ENCODE peak calls at places on chromosomes 1 and 21, in six cellular contexts. One of them, this sample, is unnamed.

GRCh38 chr1:243471754-243472725 is 216.2 kb downstream of the SDCCAG8 start:
- ATAC-seq in HCT116: no peak
- ATAC-seq in GM12878: peak; percentile 89
- ATAC-seq in upper lobe of left lung: peak; percentile 58
- ATAC-seq in K562: peak; percentile 15
- ATAC-seq in HepG2: no peak
- ATAC-seq in this sample: no peak

GRCh38 chr21:45827881-45828579 is 153.5 kb upstream of the COL6A1 start:
- ATAC-seq in HepG2: no peak
- ATAC-seq in K562: no peak
- ATAC-seq in GM12878: no peak
- ATAC-seq in upper lobe of left lung: no peak
- ATAC-seq in HCT116: no peak
- ATAC-seq in this sample: no peak

GRCh38 chr1:205961970-205962820 is 18.9 kb upstream of the SLC26A9 start:
- ATAC-seq in K562: no peak
- ATAC-seq in HepG2: no peak
- ATAC-seq in GM12878: no peak
- ATAC-seq in HCT116: no peak
- ATAC-seq in upper lobe of left lung: peak; percentile 46
- ATAC-seq in this sample: no peak

GRCh38 chr1:17671741-17672140 is 83.4 kb upstream of the ACTL8 start:
- ATAC-seq in GM12878: peak; percentile 59
- ATAC-seq in HepG2: no peak
- ATAC-seq in HCT116: no peak
- ATAC-seq in upper lobe of left lung: no peak
- ATAC-seq in K562: peak; percentile 47
- ATAC-seq in this sample: no peak

GRCh38 chr1:156104861-156105546 is 9.5 kb upstream of the LMNA start:
- ATAC-seq in K562: peak; percentile 32
- ATAC-seq in upper lobe of left lung: peak; percentile 54
- ATAC-seq in HepG2: peak; percentile 40
- ATAC-seq in HCT116: no peak
- ATAC-seq in GM12878: no peak
- ATAC-seq in this sample: no peak

GRCh38 chr1:3651939-3652537 is at the start of gene TP73:
- ATAC-seq in upper lobe of left lung: peak; percentile 41
- ATAC-seq in HCT116: peak; percentile 58
- ATAC-seq in GM12878: peak; percentile 31
- ATAC-seq in K562: peak; percentile 58
- ATAC-seq in HepG2: peak; percentile 19
- ATAC-seq in this sample: no peak

GRCh38 chr1:226797151-226797550 is 58.1 kb upstream of the ITPKB start:
- ATAC-seq in HepG2: no peak
- ATAC-seq in GM12878: no peak
- ATAC-seq in upper lobe of left lung: no peak
- ATAC-seq in K562: no peak
- ATAC-seq in HCT116: no peak
- ATAC-seq in this sample: no peak

GRCh38 chr1:69737527-69738176 is 169.9 kb downstream of the LRRC7 start:
- ATAC-seq in upper lobe of left lung: peak; percentile 83
- ATAC-seq in K562: peak; percentile 91
- ATAC-seq in GM12878: peak; percentile 90
- ATAC-seq in HCT116: peak; percentile 81
- ATAC-seq in HepG2: peak; percentile 89
- ATAC-seq in this sample: peak; percentile 25

GRCh38 chr1:157403608-157404007 is 148.7 kb downstream of the FCRL5 start:
- ATAC-seq in upper lobe of left lung: peak; percentile 12
- ATAC-seq in HepG2: no peak
- ATAC-seq in GM12878: peak; percentile 30
- ATAC-seq in HCT116: no peak
- ATAC-seq in K562: peak; percentile 52
- ATAC-seq in this sample: no peak

GRCh38 chr1:84122780-84123382 is 21.2 kb upstream of the PRKACB start:
- ATAC-seq in upper lobe of left lung: peak; percentile 70
- ATAC-seq in K562: peak; percentile 95
- ATAC-seq in HepG2: peak; percentile 81
- ATAC-seq in GM12878: peak; percentile 77
- ATAC-seq in HCT116: peak; percentile 80
- ATAC-seq in this sample: no peak

GRCh38 chr1:245606157-245606725 is 451.5 kb downstream of the KIF26B start:
- ATAC-seq in K562: no peak
- ATAC-seq in HCT116: no peak
- ATAC-seq in upper lobe of left lung: no peak
- ATAC-seq in GM12878: no peak
- ATAC-seq in HepG2: no peak
- ATAC-seq in this sample: no peak

GRCh38 chr1:241902376-241903067 is 54.5 kb downstream of the EXO1 start:
- ATAC-seq in K562: peak; percentile 41
- ATAC-seq in HepG2: no peak
- ATAC-seq in GM12878: no peak
- ATAC-seq in HCT116: no peak
- ATAC-seq in upper lobe of left lung: no peak
- ATAC-seq in this sample: no peak

GRCh38 chr1:183583466-183583865 is 6.8 kb downstream of the NCF2 start:
- ATAC-seq in K562: no peak
- ATAC-seq in upper lobe of left lung: peak; percentile 72
- ATAC-seq in HepG2: no peak
- ATAC-seq in HCT116: no peak
- ATAC-seq in GM12878: no peak
- ATAC-seq in this sample: peak; percentile 59

GRCh38 chr1:66731462-66731861 is 20.8 kb upstream of the DYNLT5 start:
- ATAC-seq in K562: no peak
- ATAC-seq in GM12878: peak; percentile 58
- ATAC-seq in upper lobe of left lung: no peak
- ATAC-seq in HCT116: no peak
- ATAC-seq in HepG2: no peak
- ATAC-seq in this sample: no peak

GRCh38 chr1:7648761-7649384 is 122.2 kb upstream of the VAMP3 start:
- ATAC-seq in upper lobe of left lung: peak; percentile 38
- ATAC-seq in K562: no peak
- ATAC-seq in HepG2: no peak
- ATAC-seq in GM12878: no peak
- ATAC-seq in HCT116: no peak
- ATAC-seq in this sample: peak; percentile 77

GRCh38 chr1:195740862-195741261 is 867.4 kb downstream of the KCNT2 start:
- ATAC-seq in upper lobe of left lung: no peak
- ATAC-seq in HepG2: no peak
- ATAC-seq in HCT116: no peak
- ATAC-seq in K562: no peak
- ATAC-seq in GM12878: no peak
- ATAC-seq in this sample: no peak

GRCh38 chr1:36367798-36368197 is 17.9 kb downstream of the STK40 start:
- ATAC-seq in K562: no peak
- ATAC-seq in GM12878: no peak
- ATAC-seq in HCT116: no peak
- ATAC-seq in upper lobe of left lung: no peak
- ATAC-seq in HepG2: no peak
- ATAC-seq in this sample: no peak

GRCh38 chr1:26094076-26094669 is 17.5 kb upstream of the PDIK1L start:
- ATAC-seq in upper lobe of left lung: no peak
- ATAC-seq in GM12878: no peak
- ATAC-seq in HepG2: no peak
- ATAC-seq in HCT116: no peak
- ATAC-seq in K562: peak; percentile 52
- ATAC-seq in this sample: peak; percentile 13

GRCh38 chr1:203769505-203770343 is 4.7 kb downstream of the LAX1 start:
- ATAC-seq in HCT116: no peak
- ATAC-seq in GM12878: no peak
- ATAC-seq in upper lobe of left lung: peak; percentile 90
- ATAC-seq in K562: peak; percentile 40
- ATAC-seq in HepG2: peak; percentile 89
- ATAC-seq in this sample: peak; percentile 88

GRCh38 chr1:57724535-57724934 is 300.7 kb upstream of the DAB1 start:
- ATAC-seq in GM12878: no peak
- ATAC-seq in upper lobe of left lung: no peak
- ATAC-seq in K562: no peak
- ATAC-seq in HCT116: no peak
- ATAC-seq in HepG2: no peak
- ATAC-seq in this sample: no peak

GRCh38 chr1:116772648-116773045 is 18.4 kb downstream of the CD2 start:
- ATAC-seq in upper lobe of left lung: no peak
- ATAC-seq in GM12878: no peak
- ATAC-seq in HepG2: no peak
- ATAC-seq in K562: no peak
- ATAC-seq in HCT116: no peak
- ATAC-seq in this sample: no peak

GRCh38 chr1:172425339-172425738 is 4.9 kb downstream of the C1orf105 start:
- ATAC-seq in upper lobe of left lung: no peak
- ATAC-seq in HCT116: no peak
- ATAC-seq in HepG2: no peak
- ATAC-seq in K562: peak; percentile 86
- ATAC-seq in GM12878: no peak
- ATAC-seq in this sample: no peak

GRCh38 chr1:243716901-243717300 is 133.1 kb downstream of the AKT3 start:
- ATAC-seq in upper lobe of left lung: no peak
- ATAC-seq in HepG2: no peak
- ATAC-seq in K562: no peak
- ATAC-seq in GM12878: no peak
- ATAC-seq in HCT116: no peak
- ATAC-seq in this sample: no peak

GRCh38 chr1:199182151-199182843 is 543.5 kb downstream of the PTPRC start:
- ATAC-seq in HepG2: no peak
- ATAC-seq in K562: no peak
- ATAC-seq in upper lobe of left lung: no peak
- ATAC-seq in HCT116: no peak
- ATAC-seq in GM12878: peak; percentile 87
- ATAC-seq in this sample: no peak

GRCh38 chr21:33125981-33126380 is 56.0 kb downstream of the OLIG1 start:
- ATAC-seq in K562: no peak
- ATAC-seq in GM12878: no peak
- ATAC-seq in upper lobe of left lung: no peak
- ATAC-seq in HCT116: no peak
- ATAC-seq in HepG2: no peak
- ATAC-seq in this sample: no peak
- TF ChIP-seq POLR2AphosphoS5 in K562: no peak
- TF ChIP-seq POLR2AphosphoS5 in GM12878: no peak
- TF ChIP-seq POLR2AphosphoS5 in upper lobe of left lung: no peak
- TF ChIP-seq POLR2AphosphoS5 in HCT116: no peak
- TF ChIP-seq POLR2AphosphoS5 in HepG2: no peak
- TF ChIP-seq POLR2AphosphoS5 in this sample: no peak

GRCh38 chr1:155064109-155064812 is 721 bp downstream of the EFNA4 start:
- ATAC-seq in upper lobe of left lung: peak; percentile 40
- ATAC-seq in HepG2: peak; percentile 41
- ATAC-seq in K562: peak; percentile 55
- ATAC-seq in GM12878: peak; percentile 31
- ATAC-seq in HCT116: peak; percentile 37
- ATAC-seq in this sample: no peak

GRCh38 chr1:155062702-155063411 is 683 bp upstream of the EFNA4 start:
- ATAC-seq in HCT116: peak; percentile 48
- ATAC-seq in K562: peak; percentile 81
- ATAC-seq in upper lobe of left lung: peak; percentile 78
- ATAC-seq in GM12878: peak; percentile 65
- ATAC-seq in HepG2: peak; percentile 68
- ATAC-seq in this sample: peak; percentile 38

GRCh38 chr1:155062151-155062686 is 1.3 kb upstream of the EFNA4 start:
- ATAC-seq in upper lobe of left lung: no peak
- ATAC-seq in K562: no peak
- ATAC-seq in HepG2: no peak
- ATAC-seq in HCT116: no peak
- ATAC-seq in GM12878: peak; percentile 13
- ATAC-seq in this sample: no peak

GRCh38 chr1:155063550-155064108 is at the start of gene EFNA4:
- ATAC-seq in upper lobe of left lung: peak; percentile 95
- ATAC-seq in HepG2: peak; percentile 84
- ATAC-seq in HCT116: peak; percentile 79
- ATAC-seq in GM12878: peak; percentile 90
- ATAC-seq in K562: peak; percentile 91
- ATAC-seq in this sample: peak; percentile 88

DNA sequence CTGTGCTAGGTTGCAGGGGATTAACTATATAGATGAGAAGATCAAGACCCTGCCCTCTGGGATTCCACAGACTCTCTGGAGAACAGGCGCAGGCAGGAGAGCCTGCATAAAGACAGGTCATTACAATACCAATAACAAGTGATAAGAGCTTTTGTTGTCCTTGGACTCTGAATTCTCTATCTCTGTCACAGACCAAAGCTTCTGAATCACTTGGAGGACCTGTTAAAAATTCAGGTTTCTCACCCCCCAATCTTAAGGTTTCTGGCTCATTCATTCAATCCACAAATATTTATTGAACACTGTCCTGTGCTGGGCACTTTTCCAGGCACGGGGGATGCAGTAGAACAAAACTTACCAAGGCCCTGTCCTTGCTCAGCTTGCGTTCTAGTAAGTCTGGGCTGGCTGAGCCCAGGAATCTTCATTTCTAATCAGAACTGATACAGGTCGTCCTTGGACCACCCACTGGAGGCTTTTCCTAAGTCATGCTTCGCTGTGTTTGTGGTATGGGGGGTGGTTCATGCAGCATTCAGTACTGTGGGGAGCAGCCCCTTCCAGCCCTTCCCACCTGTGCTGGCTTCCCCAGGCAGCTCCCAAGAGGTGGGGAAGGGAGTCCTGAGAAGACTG is 1.4 kb downstream of the EFNA4 start:
- ATAC-seq in K562: no peak
- ATAC-seq in upper lobe of left lung: no peak
- ATAC-seq in HCT116: no peak
- ATAC-seq in GM12878: no peak
- ATAC-seq in HepG2: no peak
- ATAC-seq in this sample: no peak
- H3K4me1 ChIP-seq in K562: peaks cover 66% of the 10 kb centered on the region
- H3K4me1 ChIP-seq in upper lobe of left lung: peaks cover 34% of the 10 kb centered on the region
- H3K4me1 ChIP-seq in HCT116: peaks cover 38% of the 10 kb centered on the region
- H3K4me1 ChIP-seq in GM12878: peaks cover 16% of the 10 kb centered on the region
- H3K4me1 ChIP-seq in HepG2: peaks cover 36% of the 10 kb centered on the region
- H3K4me1 ChIP-seq in this sample: no peaks in the 10 kb centered on the region

GRCh38 chr1:917466-918091 is 6.1 kb upstream of the SAMD11 start:
- ATAC-seq in HCT116: no peak
- ATAC-seq in HepG2: no peak
- ATAC-seq in GM12878: no peak
- ATAC-seq in K562: no peak
- ATAC-seq in upper lobe of left lung: no peak
- ATAC-seq in this sample: no peak
- TF ChIP-seq POLR2A in HCT116: no peak
- TF ChIP-seq POLR2A in HepG2: no peak
- TF ChIP-seq POLR2A in GM12878: no peak
- TF ChIP-seq POLR2A in K562: no peak
- TF ChIP-seq POLR2A in upper lobe of left lung: no peak
- TF ChIP-seq POLR2A in this sample: no peak

GRCh38 chr1:62103880-62104279 is 90.8 kb upstream of the L1TD1 start:
- ATAC-seq in HepG2: no peak
- ATAC-seq in HCT116: no peak
- ATAC-seq in GM12878: no peak
- ATAC-seq in K562: no peak
- ATAC-seq in upper lobe of left lung: no peak
- ATAC-seq in this sample: no peak

GRCh38 chr1:62097464-62097863 is 97.2 kb upstream of the L1TD1 start:
- ATAC-seq in HepG2: no peak
- ATAC-seq in GM12878: no peak
- ATAC-seq in upper lobe of left lung: no peak
- ATAC-seq in K562: no peak
- ATAC-seq in HCT116: no peak
- ATAC-seq in this sample: no peak

DNA sequence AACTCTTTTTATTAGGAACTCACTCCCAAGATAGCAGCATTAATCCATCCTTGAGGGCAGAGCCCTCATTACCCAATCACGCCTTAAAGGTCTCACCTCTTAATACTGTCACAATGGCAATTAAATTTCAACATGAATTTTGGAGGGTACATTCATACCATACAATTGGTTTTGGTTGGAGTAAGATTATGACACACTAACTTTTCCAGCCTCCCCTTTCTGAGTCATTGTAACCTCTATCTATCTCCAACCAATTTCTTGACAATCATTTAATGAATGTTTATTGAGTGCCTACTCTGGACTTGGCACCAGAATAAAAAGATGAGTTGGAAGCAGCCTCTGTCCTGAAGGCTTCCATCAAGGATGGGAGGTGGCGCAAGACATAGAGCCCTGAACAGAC is 94.2 kb upstream of the L1TD1 start:
- ATAC-seq in K562: no peak
- ATAC-seq in HepG2: no peak
- ATAC-seq in HCT116: no peak
- ATAC-seq in GM12878: no peak
- ATAC-seq in upper lobe of left lung: no peak
- ATAC-seq in this sample: no peak
- TF ChIP-seq POLR2AphosphoS5 in K562: no peak
- TF ChIP-seq POLR2AphosphoS5 in HepG2: no peak
- TF ChIP-seq POLR2AphosphoS5 in HCT116: no peak
- TF ChIP-seq POLR2AphosphoS5 in GM12878: no peak
- TF ChIP-seq POLR2AphosphoS5 in upper lobe of left lung: no peak
- TF ChIP-seq POLR2AphosphoS5 in this sample: no peak

This sample was measured in gastroesophageal sphincter.